ENCODE peak calls at places on chromosomes 2 and 18, in seven cellular contexts. L, J, P, Q, Z, V and R are unnamed samples.

GRCh38 chr2:69565431-69565839 is 78.1 kb downstream of the AAK1 start:
- DNase-seq in L (peak; percentile 46), P (peak; percentile 37), Q (peak; percentile 68), V (no peak), Z (no peak), J (peak; percentile 45), R (peak; percentile 67)

GRCh38 chr2:199490049-199490448 is 32.3 kb upstream of the SATB2 start:
- DNase-seq in J (no peak), V (no peak), L (no peak), Q (no peak), Z (no peak), P (no peak), R (peak; percentile 18)

GRCh38 chr2:156175946-156176345 is 156.6 kb downstream of the NR4A2 start:
- DNase-seq in L (no peak), V (no peak), Z (no peak), J (no peak), P (no peak), Q (no peak), R (no peak)

GRCh38 chr2:231364961-231365810 is 30.3 kb upstream of the B3GNT7 start:
- DNase-seq in J (peak; percentile 82), P (no peak), Q (peak; percentile 44), Z (no peak), V (peak; percentile 62), L (peak; percentile 92), R (peak; percentile 20)

GRCh38 chr18:3579701-3580100 is 129.7 kb downstream of the TGIF1 start:
- DNase-seq in V (no peak), J (no peak), Q (no peak), P (no peak), L (peak; percentile 72), Z (no peak), R (no peak)

GRCh38 chr2:74002515-74003391 is 18.0 kb downstream of the TET3 start:
- DNase-seq in V (peak; percentile 75), Q (no peak), P (peak; percentile 76), L (peak; percentile 97), Z (no peak), J (peak; percentile 95), R (peak; percentile 93)

GRCh38 chr2:201403904-201404303 is 46.8 kb upstream of the FLACC1 start:
- DNase-seq in J (no peak), Z (no peak), P (no peak), Q (no peak), V (no peak), L (peak; percentile 69), R (peak; percentile 73)

GRCh38 chr18:63199743-63200241 is 119.8 kb downstream of the BCL2 start:
- DNase-seq in V (no peak), Q (no peak), P (no peak), L (no peak), Z (no peak), J (no peak), R (no peak)

GRCh38 chr2:240857039-240858008 is 11.3 kb upstream of the AGXT start:
- DNase-seq in J (peak; percentile 73), L (no peak), Q (no peak), Z (no peak), P (no peak), V (no peak), R (no peak)

GRCh38 chr18:59954746-59955145 is 55.0 kb downstream of the PMAIP1 start:
- DNase-seq in Z (no peak), L (peak; percentile 24), V (no peak), J (no peak), P (no peak), Q (no peak), R (no peak)

GRCh38 chr2:206853880-206854279 is 85.4 kb upstream of the CPO start:
- DNase-seq in Q (no peak), J (no peak), V (no peak), Z (no peak), L (no peak), P (no peak), R (no peak)

GRCh38 chr2:55519908-55520885 is 679 bp downstream of the CFAP36 start:
- DNase-seq in J (peak; percentile 38), Q (no peak), L (peak; percentile 71), P (no peak), Z (no peak), V (no peak), R (no peak)

GRCh38 chr2:50514881-50515280 is 517.1 kb downstream of the NRXN1 start:
- DNase-seq in V (no peak), P (no peak), Z (no peak), Q (peak; percentile 33), L (no peak), J (no peak), R (no peak)

GRCh38 chr2:194539436-194539835 is 1117.6 kb upstream of the SLC39A10 start:
- DNase-seq in Z (no peak), J (no peak), L (no peak), Q (peak; percentile 58), P (no peak), V (no peak), R (no peak)

GRCh38 chr2:621303-622099 is 55.7 kb downstream of the TMEM18 start:
- DNase-seq in Q (no peak), L (no peak), P (no peak), Z (no peak), J (no peak), V (peak; percentile 54), R (no peak)

GRCh38 chr2:191030521-191031154 is 16.7 kb upstream of the STAT1 start:
- DNase-seq in L (peak; percentile 67), V (no peak), Z (no peak), J (peak; percentile 67), Q (no peak), P (no peak), R (peak; percentile 64)

GRCh38 chr2:77746780-77747179 is 224.6 kb upstream of the LRRTM4 start:
- DNase-seq in Z (no peak), V (no peak), P (no peak), Q (no peak), J (no peak), L (no peak), R (no peak)

GRCh38 chr2:183718246-183718645 is 594.0 kb downstream of the NUP35 start:
- DNase-seq in L (no peak), P (no peak), Z (no peak), Q (no peak), J (no peak), V (no peak), R (no peak)

GRCh38 chr2:6184532-6185302 is 492.5 kb downstream of the SOX11 start:
- DNase-seq in L (no peak), Z (no peak), P (no peak), J (peak; percentile 46), Q (no peak), V (no peak), R (no peak)

GRCh38 chr2:7044253-7045250 is 127.3 kb downstream of the RNF144A start:
- DNase-seq in Q (peak; percentile 49), L (peak; percentile 79), P (peak; percentile 56), J (peak; percentile 60), Z (no peak), V (no peak), R (peak; percentile 60)

GRCh38 chr2:11343626-11344341 is 652 bp downstream of the ROCK2 start:
- DNase-seq in Z (no peak), Q (peak; percentile 28), V (peak; percentile 78), L (peak; percentile 58), J (peak; percentile 63), P (no peak), R (peak; percentile 56)

GRCh38 chr2:63772061-63772460 is 69.6 kb upstream of the UGP2 start:
- DNase-seq in V (no peak), J (no peak), Q (no peak), L (no peak), P (no peak), Z (no peak), R (no peak)

GRCh38 chr2:153871231-153872221 is at the start of gene GALNT13:
- DNase-seq in L (no peak), P (no peak), J (peak; percentile 89), V (no peak), Z (no peak), Q (peak; percentile 91), R (no peak)

GRCh38 chr18:47898696-47899095 is 31.8 kb downstream of the SMAD2 start:
- DNase-seq in L (no peak), J (no peak), V (no peak), Z (no peak), P (no peak), Q (no peak), R (no peak)

GRCh38 chr18:78625895-78626294 is 353.7 kb upstream of the SALL3 start:
- DNase-seq in J (no peak), Z (no peak), L (no peak), V (no peak), Q (no peak), P (no peak), R (no peak)
- H3K4me3 ChIP-seq in J (no peak overlapping the region), Z (no peak overlapping the region), L (no peak overlapping the region), V (no peak overlapping the region), Q (no peak overlapping the region), P (no peak overlapping the region), R (no peak overlapping the region)

DNA sequence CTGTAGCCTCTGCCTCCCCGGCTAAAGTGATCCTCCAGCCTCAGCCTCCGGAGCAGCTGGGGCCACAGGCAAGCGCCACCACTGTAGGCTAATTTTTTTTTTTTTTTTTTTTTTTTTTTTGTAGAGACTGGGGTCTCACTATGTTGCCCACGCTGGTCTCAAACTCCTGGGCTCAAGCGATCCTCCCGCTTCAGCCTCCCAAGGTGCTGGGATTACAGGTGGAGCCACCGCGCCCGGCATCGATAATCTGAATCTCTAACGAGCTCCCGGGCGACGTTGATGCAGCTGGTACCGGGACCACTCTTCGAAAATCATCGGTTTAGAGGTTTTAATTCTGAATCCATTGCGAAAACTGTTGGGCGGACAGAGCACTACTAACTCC is 498 bp upstream of the CYP20A1 start:
- DNase-seq in L (no peak), J (no peak), Q (no peak), Z (no peak), V (no peak), P (no peak), R (no peak)
- H3K4me3 ChIP-seq in L (peak overlapping the region; percentile 98), J (peak overlapping the region; percentile 37), Q (peak overlapping the region; percentile 57), Z (peak overlapping the region; percentile 84), V (peak overlapping the region; percentile 86), P (peak overlapping the region; percentile 49), R (peak overlapping the region; percentile 78)

DNA sequence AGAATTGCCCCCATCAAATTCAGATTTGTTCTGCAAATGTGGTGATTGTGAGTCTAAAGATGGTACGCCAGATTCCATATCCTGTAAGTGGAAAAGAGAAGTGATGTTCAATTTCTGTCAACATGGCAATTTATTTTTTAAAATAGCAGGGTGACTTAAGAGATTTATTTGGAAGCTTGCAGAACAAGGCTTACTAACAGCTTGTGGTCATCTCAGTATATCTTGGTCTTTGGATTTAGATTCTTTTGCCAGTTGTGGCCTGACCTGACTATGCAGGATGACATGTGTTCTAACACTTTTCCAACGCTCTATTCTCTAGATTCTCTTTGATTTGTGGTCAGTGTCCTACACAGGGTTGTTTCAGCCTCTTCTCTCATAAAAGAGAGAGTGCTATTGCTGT is 74.4 kb downstream of the MAP3K20 start:
- DNase-seq in Z (no peak), V (no peak), P (no peak), L (no peak), J (no peak), Q (no peak), R (no peak)
- H3K4me3 ChIP-seq in Z (no peak overlapping the region), V (no peak overlapping the region), P (no peak overlapping the region), L (no peak overlapping the region), J (no peak overlapping the region), Q (no peak overlapping the region), R (no peak overlapping the region)

DNA sequence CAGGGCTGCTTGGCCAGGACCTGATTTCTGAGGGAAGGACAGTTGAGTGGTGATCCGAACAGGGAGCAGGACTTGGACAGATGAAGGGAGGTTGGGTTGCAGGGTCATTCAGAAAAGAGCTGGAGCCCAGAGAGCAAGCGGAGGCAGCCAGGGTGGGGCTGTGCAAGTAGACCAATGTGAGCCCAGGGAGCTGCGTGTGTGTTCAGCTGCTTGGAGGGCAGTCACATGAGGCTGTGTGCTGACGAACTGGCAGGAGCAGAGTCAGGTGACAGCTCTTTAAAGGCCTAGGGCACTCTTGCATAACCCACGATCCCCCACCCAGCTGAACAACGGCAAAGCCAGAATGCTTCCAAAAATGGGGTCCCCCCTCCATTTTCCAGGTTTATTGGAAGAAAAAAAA is 4.6 kb upstream of the MLPH start:
- DNase-seq in V (peak; percentile 74), P (peak; percentile 87), L (no peak), J (peak; percentile 86), Z (no peak), Q (no peak), R (no peak)
- H3K4me3 ChIP-seq in V (no peak overlapping the region), P (no peak overlapping the region), L (peak overlapping the region; percentile 21), J (no peak overlapping the region), Z (no peak overlapping the region), Q (no peak overlapping the region), R (no peak overlapping the region)